ENCODE peak calls at places on chromosomes 2 and 18, in eight cellular contexts. F is CD8-positive, alpha-beta T cell; M is astrocyte of the spinal cord; O is heart left ventricle; Z is choroid plexus epithelial cell; E is upper lobe of right lung; P is AG04449; B is IMR-90. U is an unnamed sample.

GRCh38 chr2:207533609-207534008 is 3.8 kb downstream of the CREB1 start:
- DNase-seq in F (no peak), M (no peak), O (no peak), Z (no peak), E (no peak), P (no peak), B (no peak), U (no peak)

GRCh38 chr2:239385096-239386000 is 15.5 kb downstream of the HDAC4 start:
- DNase-seq in F (no peak), M (no peak), O (no peak), Z (no peak), E (peak; percentile 58), P (no peak), B (no peak), U (no peak)

GRCh38 chr2:37230581-37230980 is 815 bp downstream of the CEBPZ start:
- DNase-seq in F (no peak), M (no peak), O (no peak), Z (peak; percentile 13), E (no peak), P (no peak), B (no peak), U (peak; percentile 10)

GRCh38 chr2:150526006-150526405 is 38.5 kb upstream of the RND3 start:
- DNase-seq in F (no peak), M (no peak), O (no peak), Z (no peak), E (no peak), P (no peak), B (no peak), U (no peak)

GRCh38 chr2:191247381-191248057 is 2.3 kb downstream of the MYO1B start:
- DNase-seq in F (no peak), M (peak; percentile 89), O (no peak), Z (peak; percentile 92), E (no peak), P (peak; percentile 84), B (peak; percentile 98), U (peak; percentile 94)

GRCh38 chr2:167380094-167380493 is 491.8 kb downstream of the XIRP2 start:
- DNase-seq in F (no peak), M (no peak), O (no peak), Z (no peak), E (no peak), P (no peak), B (no peak), U (no peak)

GRCh38 chr2:196613302-196613701 is 26.2 kb upstream of the CCDC150 start:
- DNase-seq in F (no peak), M (no peak), O (no peak), Z (no peak), E (no peak), P (no peak), B (no peak), U (no peak)

GRCh38 chr18:9901377-9901776 is 12.4 kb upstream of the VAPA start:
- DNase-seq in F (no peak), M (no peak), O (no peak), Z (peak; percentile 43), E (no peak), P (no peak), B (no peak), U (peak; percentile 28)

GRCh38 chr2:101064868-101065549 is 62.9 kb downstream of the RPL31 start:
- DNase-seq in F (no peak), M (peak; percentile 51), O (no peak), Z (peak; percentile 33), E (no peak), P (no peak), B (peak; percentile 41), U (peak; percentile 73)

GRCh38 chr2:117855886-117856285 is 41.4 kb downstream of the DDX18 start:
- DNase-seq in F (no peak), M (no peak), O (no peak), Z (no peak), E (no peak), P (no peak), B (no peak), U (no peak)

GRCh38 chr2:216352653-216353270 is 19.5 kb downstream of the MARCHF4 start:
- DNase-seq in F (no peak), M (no peak), O (no peak), Z (no peak), E (no peak), P (no peak), B (no peak), U (no peak)

GRCh38 chr2:169923977-169924376 is 96.7 kb downstream of the UBR3 start:
- DNase-seq in F (no peak), M (no peak), O (no peak), Z (no peak), E (no peak), P (no peak), B (no peak), U (no peak)

GRCh38 chr18:26920644-26921043 is 55.1 kb upstream of the AQP4 start:
- DNase-seq in F (no peak), M (no peak), O (no peak), Z (no peak), E (no peak), P (no peak), B (no peak), U (no peak)

GRCh38 chr2:27086722-27087446 is at the start of gene KHK:
- DNase-seq in F (no peak), M (peak; percentile 27), O (peak; percentile 57), Z (no peak), E (peak; percentile 85), P (no peak), B (no peak), U (peak; percentile 20)

GRCh38 chr2:64543006-64543697 is 19.0 kb downstream of the AFTPH start:
- DNase-seq in F (no peak), M (no peak), O (no peak), Z (peak; percentile 5), E (no peak), P (no peak), B (peak; percentile 45), U (no peak)

GRCh38 chr18:75252136-75252535 is 41.5 kb downstream of the TSHZ1 start:
- DNase-seq in F (no peak), M (no peak), O (no peak), Z (no peak), E (no peak), P (no peak), B (no peak), U (no peak)

GRCh38 chr2:95207111-95207961 is at the start of gene ZNF892:
- DNase-seq in F (peak; percentile 73), M (peak; percentile 91), O (peak; percentile 92), Z (peak; percentile 87), E (peak; percentile 96), P (no peak), B (peak; percentile 82), U (peak; percentile 89)

GRCh38 chr2:95204396-95204795 is 2.9 kb upstream of the ZNF892 start:
- DNase-seq in F (no peak), M (no peak), O (no peak), Z (no peak), E (no peak), P (no peak), B (no peak), U (no peak)

GRCh38 chr2:95203911-95204310 is 3.4 kb upstream of the ZNF892 start:
- DNase-seq in F (no peak), M (no peak), O (no peak), Z (no peak), E (no peak), P (no peak), B (no peak), U (no peak)

GRCh38 chr2:95208101-95208500 is 780 bp downstream of the ZNF892 start:
- DNase-seq in F (no peak), M (no peak), O (no peak), Z (peak; percentile 19), E (no peak), P (no peak), B (peak; percentile 13), U (no peak)

DNA sequence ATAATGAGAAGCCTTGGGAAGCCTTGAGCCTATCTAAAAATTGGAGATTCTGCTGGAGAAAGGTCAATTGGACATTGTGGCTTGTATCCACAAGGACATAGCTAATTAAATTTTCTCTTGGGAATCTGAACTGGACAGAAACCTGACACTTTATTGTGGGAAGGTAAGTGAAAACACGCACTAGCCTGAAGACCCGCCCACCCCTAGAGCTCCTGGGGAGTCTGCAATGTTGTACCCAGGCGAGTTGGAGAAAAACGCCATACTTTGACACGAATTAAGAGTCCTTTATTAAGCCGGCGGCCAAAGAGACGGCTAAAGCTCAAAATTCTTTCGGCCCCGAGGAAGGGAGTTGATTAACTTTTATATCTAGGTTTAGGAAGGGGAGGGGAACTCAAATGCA is 1.2 kb upstream of the ZNF892 start:
- DNase-seq in F (no peak), M (no peak), O (no peak), Z (no peak), E (no peak), P (no peak), B (no peak), U (no peak)
- H3K4me3 ChIP-seq in F (no peak overlapping the region), M (no peak overlapping the region), O (peak overlapping the region; percentile 73), Z (no peak overlapping the region), E (no peak overlapping the region), P (no peak overlapping the region), B (no peak overlapping the region), U (no peak overlapping the region)

GRCh38 chr2:44244135-44244871 is 31.0 kb upstream of the SLC3A1 start:
- DNase-seq in F (peak; percentile 61), M (peak; percentile 80), O (peak; percentile 52), Z (peak; percentile 82), E (no peak), P (no peak), B (peak; percentile 68), U (peak; percentile 83)
- H3K4me3 ChIP-seq in F (peak overlapping the region; percentile 57), M (peak overlapping the region; percentile 25), O (peak overlapping the region; percentile 40), Z (peak overlapping the region; percentile 15), E (peak overlapping the region; percentile 32), P (peak overlapping the region; percentile 33), B (no peak overlapping the region), U (no peak overlapping the region)

DNA sequence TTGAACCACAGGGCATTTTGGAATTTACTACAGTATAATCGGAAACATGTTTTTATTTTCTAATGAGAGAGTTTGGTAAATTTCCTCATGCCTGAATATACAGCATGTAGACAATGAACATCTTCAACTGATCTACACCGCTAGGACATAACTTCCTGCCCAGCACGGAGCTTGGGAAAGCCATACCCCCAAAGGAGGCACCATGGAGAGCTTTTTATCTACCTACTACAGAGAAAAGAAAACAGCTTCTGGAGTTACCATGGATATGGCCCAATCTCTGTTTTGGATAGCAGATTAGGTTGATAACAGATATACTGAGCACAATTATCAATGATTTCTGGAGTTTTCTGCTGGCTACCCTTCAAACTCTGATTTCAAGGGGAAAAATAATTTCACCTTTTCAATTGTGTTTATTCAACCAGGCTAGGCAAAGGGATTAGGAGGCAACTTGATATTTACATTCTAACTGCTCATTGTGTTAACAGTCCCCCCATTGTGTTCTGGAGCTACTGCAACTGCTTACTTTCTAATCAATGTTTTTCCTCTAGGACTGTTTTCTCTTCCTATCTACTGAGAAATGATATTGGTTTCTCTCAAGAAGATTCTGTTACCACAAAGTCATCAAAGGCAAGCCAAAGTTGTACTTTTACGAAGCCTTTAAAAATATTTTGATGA is 123.0 kb upstream of the ARHGAP28 start:
- DNase-seq in F (no peak), M (no peak), O (no peak), Z (no peak), E (no peak), P (no peak), B (no peak), U (no peak)
- H3K4me3 ChIP-seq in F (no peak overlapping the region), M (no peak overlapping the region), O (no peak overlapping the region), Z (no peak overlapping the region), E (no peak overlapping the region), P (no peak overlapping the region), B (no peak overlapping the region), U (no peak overlapping the region)

DNA sequence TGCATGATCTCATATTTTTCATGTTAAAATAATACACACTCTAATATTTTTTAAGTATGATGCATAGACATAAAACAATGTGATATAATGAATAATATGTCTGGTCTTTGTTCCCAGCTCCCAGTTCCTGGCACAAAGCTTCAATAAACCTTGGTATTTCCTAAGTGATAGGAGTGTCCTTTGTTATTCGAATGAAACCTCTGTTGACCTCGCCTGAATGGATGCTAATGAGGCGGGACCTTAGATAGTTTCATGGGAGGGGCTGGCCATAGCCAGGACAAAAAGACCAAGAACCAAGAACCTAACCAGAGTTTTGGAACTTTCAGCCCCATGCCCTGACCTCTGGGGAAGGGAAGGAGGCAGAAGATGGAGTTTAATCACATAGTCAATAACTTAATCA is 257.7 kb upstream of the COPS8 start:
- DNase-seq in F (no peak), M (no peak), O (no peak), Z (no peak), E (no peak), P (no peak), B (no peak), U (peak; percentile 11)
- H3K4me3 ChIP-seq in F (no peak overlapping the region), M (no peak overlapping the region), O (no peak overlapping the region), Z (no peak overlapping the region), E (no peak overlapping the region), P (no peak overlapping the region), B (no peak overlapping the region), U (no peak overlapping the region)